ENCODE peak calls at places on chromosomes 11 and 22, in five cellular contexts. X is AG04449, W is astrocyte of the spinal cord, T is fibroblast of lung, S is colonic mucosa. R is an unnamed sample.

GRCh38 chr11:43987384-43988039 is 45.1 kb downstream of the C11orf96 start:
- DNase-seq in X (peak; percentile 26), W (peak; percentile 85), T (peak; percentile 98), S (peak; percentile 68), R (peak; percentile 70)

GRCh38 chr11:8283510-8284272 is 20.0 kb upstream of the LMO1 start:
- DNase-seq in X (no peak), W (no peak), T (peak; percentile 21), S (peak; percentile 11), R (no peak)

GRCh38 chr22:36641902-36642640 is 61.5 kb downstream of the CACNG2 start:
- DNase-seq in X (peak; percentile 14), W (no peak), T (peak; percentile 32), S (no peak), R (peak; percentile 44)

GRCh38 chr22:41579997-41580355 is 9.7 kb downstream of the PMM1 start:
- DNase-seq in X (no peak), W (no peak), T (no peak), S (no peak), R (no peak)

GRCh38 chr11:63680842-63681207 is 475 bp upstream of the RTN3 start:
- DNase-seq in X (no peak), W (no peak), T (peak; percentile 32), S (peak; percentile 29), R (no peak)

GRCh38 chr11:877565-877964 is 33.0 kb downstream of the CHID1 start:
- DNase-seq in X (no peak), W (no peak), T (no peak), S (no peak), R (peak; percentile 26)

GRCh38 chr22:36319595-36320497 is 66.9 kb downstream of the APOL1 start:
- DNase-seq in X (no peak), W (no peak), T (no peak), S (no peak), R (no peak)

GRCh38 chr11:62727007-62727832 is at the start of gene HNRNPUL2:
- DNase-seq in X (peak; percentile 92), W (peak; percentile 99), T (peak; percentile 99), S (peak; percentile 98), R (peak; percentile 100)

GRCh38 chr11:44286268-44286880 is 23.6 kb downstream of the ALX4 start:
- DNase-seq in X (no peak), W (no peak), T (peak; percentile 31), S (peak; percentile 33), R (peak; percentile 51)

GRCh38 chr11:2804189-2804588 is 81.4 kb downstream of the CDKN1C start:
- DNase-seq in X (no peak), W (no peak), T (no peak), S (peak; percentile 11), R (no peak)

GRCh38 chr11:78039919-78040671 is 17.0 kb upstream of the KCTD14 start:
- DNase-seq in X (peak; percentile 63), W (peak; percentile 80), T (peak; percentile 90), S (peak; percentile 83), R (peak; percentile 87)

GRCh38 chr11:33994937-33995336 is 56.6 kb upstream of the CAPRIN1 start:
- DNase-seq in X (no peak), W (no peak), T (no peak), S (no peak), R (no peak)

GRCh38 chr11:10004526-10005113 is 289.4 kb downstream of the SBF2 start:
- DNase-seq in X (no peak), W (no peak), T (peak; percentile 37), S (no peak), R (no peak)

GRCh38 chr11:26193714-26194373 is 138.1 kb upstream of the ANO3 start:
- DNase-seq in X (no peak), W (no peak), T (no peak), S (no peak), R (peak; percentile 65)

GRCh38 chr22:39292561-39293074 is 26.8 kb downstream of the RPL3 start:
- DNase-seq in X (peak; percentile 57), W (peak; percentile 96), T (peak; percentile 96), S (peak; percentile 90), R (peak; percentile 91)

GRCh38 chr11:12906501-12906900 is 102.6 kb upstream of the RASSF10 start:
- DNase-seq in X (no peak), W (no peak), T (no peak), S (no peak), R (no peak)

GRCh38 chr11:56093008-56093407 is at the start of gene OR8I2:
- DNase-seq in X (no peak), W (no peak), T (no peak), S (no peak), R (no peak)

GRCh38 chr11:9118277-9118676 is 26.9 kb upstream of the SCUBE2 start:
- DNase-seq in X (no peak), W (no peak), T (peak; percentile 58), S (no peak), R (no peak)

GRCh38 chr11:82978422-82979099 is 77.0 kb downstream of the DDIAS start:
- DNase-seq in X (peak; percentile 67), W (peak; percentile 84), T (peak; percentile 89), S (no peak), R (peak; percentile 82)

GRCh38 chr11:33635161-33635560 is 65.5 kb downstream of the C11orf91 start:
- DNase-seq in X (no peak), W (no peak), T (peak; percentile 64), S (no peak), R (no peak)

R was measured in HCEC 1CT.